ENCODE peak calls at places on chromosomes 13 and 19, in six cellular contexts. O is CD4-positive, CD25-positive, alpha-beta regulatory T cell; P is upper lobe of right lung; X is colonic mucosa; S is aorta; J is PC-9. Z is an unnamed sample. For H3K27me3 and H3K36me3, the result is how much of the 10 kb centered on the place peaks cover.

GRCh38 chr13:24274452-24274971 is 34.9 kb upstream of the C1QTNF9 start:
- DNase-seq in X (no peak), S (no peak), O (peak), J (no peak), P (peak), Z (no peak)

GRCh38 chr19:2554856-2555255 is 78.9 kb downstream of the GADD45B start:
- DNase-seq in X (no peak), S (peak), P (no peak), O (no peak), J (no peak), Z (peak)

GRCh38 chr13:28181413-28181812 is 43.1 kb downstream of the PAN3 start:
- DNase-seq in P (no peak), X (no peak), O (no peak), J (peak), S (no peak), Z (no peak)

GRCh38 chr13:110182461-110182860 is 124.5 kb downstream of the COL4A1 start:
- DNase-seq in J (peak), P (peak), X (no peak), O (no peak), S (no peak), Z (no peak)

GRCh38 chr13:100550433-100550832 is 38.2 kb downstream of the GGACT start:
- DNase-seq in X (peak), P (peak), J (no peak), S (no peak), O (no peak), Z (peak)

GRCh38 chr13:80341771-80342271 is 895 bp upstream of the SPRY2 start:
- DNase-seq in O (no peak), P (peak), S (no peak), J (no peak), X (peak), Z (peak)

GRCh38 chr19:39304701-39305571 is 8.7 kb downstream of the IFNL1 start:
- DNase-seq in J (no peak), O (no peak), S (peak), P (no peak), X (no peak), Z (no peak)

GRCh38 chr13:63208811-63209210 is 1793.2 kb upstream of the PCDH20 start:
- DNase-seq in P (no peak), S (no peak), O (no peak), X (no peak), J (no peak), Z (no peak)

GRCh38 chr13:99357149-99357596 is 50.0 kb upstream of the GPR183 start:
- DNase-seq in J (no peak), O (peak), S (no peak), X (no peak), P (no peak), Z (no peak)

GRCh38 chr13:20969182-20969581 is 66.6 kb upstream of the XPO4 start:
- DNase-seq in O (no peak), J (peak), X (no peak), P (no peak), S (no peak), Z (no peak)

GRCh38 chr13:66967825-66968597 is 262.1 kb downstream of the PCDH9 start:
- DNase-seq in O (no peak), S (no peak), X (no peak), P (no peak), J (no peak), Z (no peak)

GRCh38 chr13:52926971-52927370 is 78.5 kb upstream of the PCDH8 start:
- DNase-seq in P (no peak), X (no peak), S (no peak), O (no peak), J (no peak), Z (no peak)

GRCh38 chr13:106630650-106631049 is 62.7 kb upstream of the ARGLU1 start:
- DNase-seq in S (no peak), X (no peak), J (no peak), P (no peak), O (no peak), Z (no peak)

GRCh38 chr13:46636451-46636850 is 83.5 kb downstream of the LRCH1 start:
- DNase-seq in X (no peak), S (no peak), P (no peak), O (no peak), J (no peak), Z (no peak)

GRCh38 chr13:99154064-99154463 is 46.6 kb upstream of the UBAC2 start:
- DNase-seq in O (no peak), P (no peak), J (no peak), S (no peak), X (no peak), Z (no peak)

GRCh38 chr19:54035215-54036178 is 28.2 kb downstream of the VSTM1 start:
- DNase-seq in O (no peak), J (peak), X (no peak), P (no peak), S (no peak), Z (peak)

GRCh38 chr13:72221276-72221962 is 354.4 kb upstream of the DACH1 start:
- DNase-seq in J (no peak), X (peak), P (peak), S (no peak), O (no peak), Z (peak)

GRCh38 chr19:44401108-44401786 is at the start of gene ZNF285:
- DNase-seq in P (peak), O (peak), X (peak), J (peak), S (peak), Z (peak)

GRCh38 chr19:32068805-32069204 is 276.6 kb upstream of the ZNF507 start:
- DNase-seq in P (no peak), X (no peak), S (no peak), O (no peak), J (no peak), Z (no peak)

GRCh38 chr13:27463500-27463899 is 13.1 kb upstream of the MTIF3 start:
- DNase-seq in S (no peak), O (no peak), J (no peak), X (no peak), P (no peak), Z (peak)

GRCh38 chr13:45194081-45194939 is 6.5 kb downstream of the KCTD4 start:
- DNase-seq in P (no peak), O (no peak), S (peak), X (no peak), J (no peak), Z (peak)

GRCh38 chr19:53394522-53394973 is 401 bp upstream of the ZNF765 start:
- DNase-seq in X (no peak), S (peak), O (no peak), P (peak), J (peak), Z (peak)

GRCh38 chr13:108227651-108228272 is 9.6 kb downstream of the ABHD13 start:
- DNase-seq in O (peak), J (no peak), P (no peak), S (no peak), X (peak), Z (no peak)

GRCh38 chr19:30144794-30145193 is 202.8 kb downstream of the URI1 start:
- DNase-seq in O (no peak), S (peak), P (no peak), X (peak), J (no peak), Z (no peak)

GRCh38 chr13:49908637-49909036 is 27.5 kb downstream of the SPRYD7 start:
- DNase-seq in X (no peak), S (no peak), O (no peak), J (no peak), P (no peak), Z (no peak)

GRCh38 chr19:12880551-12881171 is 588 bp downstream of the DNASE2 start:
- DNase-seq in P (peak), X (peak), J (no peak), S (peak), O (no peak), Z (peak)

GRCh38 chr13:33453911-33454310 is 168.4 kb upstream of the STARD13 start:
- DNase-seq in X (no peak), O (no peak), J (no peak), S (no peak), P (no peak), Z (no peak)

GRCh38 chr13:37656247-37656940 is 57.8 kb upstream of the POSTN start:
- DNase-seq in S (no peak), O (no peak), J (peak), P (no peak), X (no peak), Z (no peak)

GRCh38 chr13:113138792-113139551 is 16.4 kb downstream of the F10 start:
- DNase-seq in P (no peak), O (no peak), J (no peak), S (no peak), X (no peak), Z (peak)

GRCh38 chr19:19997656-19998268 is 41.5 kb downstream of the ZNF682 start:
- DNase-seq in S (no peak), P (no peak), O (peak), X (no peak), J (no peak), Z (peak)

GRCh38 chr19:4748185-4748584 is 24.5 kb upstream of the DPP9 start:
- DNase-seq in S (no peak), X (no peak), O (no peak), P (no peak), J (no peak), Z (peak)

GRCh38 chr19:3188627-3189596 is 3.2 kb downstream of the NCLN start:
- DNase-seq in O (no peak), S (peak), J (no peak), X (peak), P (peak), Z (peak)

GRCh38 chr13:111415765-111416164 is 95.3 kb downstream of the TEX29 start:
- DNase-seq in O (no peak), X (no peak), S (no peak), J (no peak), P (no peak), Z (no peak)
- H3K27me3 ChIP-seq in O (under half), X (under half), S (under half), J (half or more), P (under half), Z (under half)

GRCh38 chr19:40567040-40567749 is 9.5 kb upstream of the SHKBP1 start:
- DNase-seq in O (no peak), P (no peak), S (no peak), J (no peak), X (no peak), Z (peak)
- H3K4me3 ChIP-seq in O (no peak), P (peak), S (no peak), J (no peak), X (no peak), Z (peak)

DNA sequence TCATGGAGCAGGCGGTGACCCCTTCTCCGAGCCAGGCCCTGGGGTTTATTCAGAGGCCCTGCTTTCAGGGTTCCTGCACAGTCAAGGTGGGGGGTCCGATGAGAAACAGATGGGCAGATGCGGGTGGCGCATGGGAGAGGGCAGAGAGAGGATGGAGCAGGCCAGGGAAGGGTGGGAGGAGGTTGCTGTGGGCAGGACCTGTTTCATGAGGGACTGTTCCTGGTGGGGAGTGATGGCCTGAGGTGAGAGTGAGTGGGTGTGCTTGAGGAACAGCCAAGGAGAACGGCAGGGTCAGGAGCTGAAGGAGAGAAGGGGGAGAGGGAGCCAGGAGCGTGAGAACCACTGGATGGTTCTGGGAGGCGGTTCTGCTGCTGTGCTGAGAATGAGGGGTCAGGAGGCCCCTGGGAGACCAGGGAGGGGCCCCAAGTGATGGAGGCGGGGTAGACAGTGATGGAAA is 7.7 kb downstream of the SIN3B start:
- DNase-seq in S (no peak), O (no peak), X (no peak), P (no peak), J (no peak), Z (no peak)
- H3K36me3 ChIP-seq in S (under half), O (half or more), X (under half), P (half or more), J (under half), Z (under half)

GRCh38 chr19:10565028-10565566 is 713 bp downstream of the KRI1 start:
- DNase-seq in S (no peak), X (peak), O (peak), J (no peak), P (peak), Z (peak)
- H3K27me3 ChIP-seq in S (under half), X (under half), O (under half), J (under half), P (under half), Z (under half)

GRCh38 chr19:48837081-48837524 is 812 bp upstream of the HSD17B14 start:
- DNase-seq in P (peak), O (peak), X (peak), J (peak), S (peak), Z (peak)

GRCh38 chr19:48836089-48837017 is at the start of gene HSD17B14:
- DNase-seq in J (peak), X (no peak), P (peak), O (no peak), S (no peak), Z (peak)

GRCh38 chr19:48835734-48836088 is 580 bp downstream of the HSD17B14 start:
- DNase-seq in J (peak), X (peak), O (peak), S (peak), P (peak), Z (peak)

GRCh38 chr19:48841047-48841446 is 4.8 kb upstream of the HSD17B14 start:
- DNase-seq in J (no peak), O (no peak), X (no peak), S (no peak), P (no peak), Z (no peak)

GRCh38 chr19:48837586-48838191 is 1.4 kb upstream of the HSD17B14 start:
- DNase-seq in P (no peak), S (no peak), J (no peak), O (no peak), X (no peak), Z (peak)
- H3K4me3 ChIP-seq in P (peak), S (no peak), J (peak), O (no peak), X (no peak), Z (peak)

DNA sequence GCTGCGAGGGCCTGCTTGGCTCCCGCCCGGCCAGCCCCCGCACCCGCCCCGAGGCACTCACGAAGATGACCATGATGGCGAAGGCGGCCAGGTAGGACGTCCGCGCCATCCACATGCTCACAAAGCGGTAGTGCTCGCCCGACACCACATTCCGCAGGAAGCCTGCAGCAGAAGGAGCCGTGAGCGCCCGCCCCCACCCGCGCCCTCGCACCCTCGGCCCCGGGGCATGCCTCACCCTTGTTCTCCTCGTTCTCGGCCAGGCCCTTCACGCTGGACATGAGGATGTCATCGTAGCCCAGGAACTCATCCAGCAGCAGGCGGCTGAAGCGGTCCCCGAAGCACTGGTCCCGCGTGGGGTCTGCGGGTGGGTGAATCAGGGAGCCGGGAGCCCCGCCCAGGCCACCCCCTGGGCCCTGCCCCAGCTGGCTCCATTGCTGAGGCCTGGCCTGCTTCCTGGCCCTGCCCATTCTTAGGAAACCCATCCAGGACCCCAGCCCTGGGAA is 9.0 kb downstream of the TMEM259 start:
- DNase-seq in O (no peak), S (no peak), P (no peak), X (no peak), J (no peak), Z (no peak)
- H3K36me3 ChIP-seq in O (under half), S (under half), P (half or more), X (under half), J (under half), Z (under half)

GRCh38 chr13:91167706-91168459 is 179.6 kb upstream of the MIR17HG start:
- DNase-seq in X (no peak), J (no peak), S (no peak), O (no peak), P (no peak), Z (no peak)
- H3K27me3 ChIP-seq in X (under half), J (under half), S (under half), O (under half), P (under half), Z (under half)

GRCh38 chr13:73957889-73958288 is 176.3 kb downstream of the KLF12 start:
- DNase-seq in O (no peak), P (no peak), S (no peak), J (no peak), X (no peak), Z (no peak)
- H3K4me3 ChIP-seq in O (no peak), P (no peak), S (no peak), J (no peak), X (no peak), Z (no peak)

DNA sequence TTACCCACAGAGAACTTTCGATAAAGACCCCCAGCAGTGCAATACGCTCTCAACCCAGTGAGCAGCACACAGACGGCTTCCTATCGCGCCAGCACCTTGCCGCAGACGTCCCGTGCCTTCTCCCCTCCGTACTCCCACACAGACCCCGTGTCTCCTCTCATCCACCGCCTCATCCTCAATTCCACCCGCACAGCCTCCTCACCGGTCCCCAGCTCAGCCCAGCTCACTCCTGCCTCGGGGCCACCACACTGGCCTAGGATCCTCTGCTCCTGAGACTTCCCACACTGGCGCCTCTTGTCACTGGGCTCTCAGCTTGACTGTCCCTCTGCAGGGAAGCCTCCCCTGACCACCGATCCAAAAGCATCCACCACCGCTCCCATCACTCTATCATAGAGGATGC is 9.0 kb downstream of the MLLT1 start:
- DNase-seq in J (no peak), S (no peak), O (no peak), X (no peak), P (no peak), Z (no peak)
- H3K36me3 ChIP-seq in J (under half), S (under half), O (under half), X (under half), P (under half), Z (under half)

Z was measured in H7.